ENCODE peak calls at places on chromosomes 3 and 15, in eight cellular contexts. V is SW480; Z is fibroblast of mammary gland; A is HL-60; E is MG63; G is activated T-helper 1 cell treated with anti-CD3 and anti-CD28 coated beads, Interleukin-12 subunit alpha, Interleukin-12 subunit beta, Interleukin-2, Interleukin-4 antibody, amounts not matched to agents 30 ng/mL and 10 ng/mL and 1 ng/mL, durations not matched to agents 14 hours and 24 hours and 36 hours; L is foreskin fibroblast; W is fibroblast of pulmonary artery. I is an unnamed sample.

GRCh38 chr15:30930422-30930821 is 26.7 kb downstream of the FAN1 start:
- DNase-seq in L (no peak), Z (no peak), E (no peak), V (no peak), G (no peak), A (no peak), W (no peak), I (no peak)

GRCh38 chr3:129022114-129022994 is 21.2 kb downstream of the EFCC1 start:
- DNase-seq in E (peak; percentile 58), G (no peak), L (peak; percentile 71), Z (peak; percentile 61), W (peak; percentile 76), A (no peak), V (no peak), I (no peak)

GRCh38 chr3:188458761-188459160 is 304.8 kb downstream of the LPP start:
- DNase-seq in G (no peak), A (no peak), Z (no peak), E (no peak), V (no peak), L (no peak), W (no peak), I (no peak)

GRCh38 chr15:40826123-40827075 is 2.1 kb downstream of the PPP1R14D start:
- DNase-seq in A (no peak), W (no peak), G (no peak), L (peak; percentile 34), E (no peak), V (peak; percentile 28), Z (no peak), I (peak; percentile 76)

GRCh38 chr15:88704791-88705768 is 66.3 kb downstream of the ISG20 start:
- DNase-seq in W (peak; percentile 50), G (no peak), V (no peak), L (peak; percentile 63), A (no peak), E (peak; percentile 82), Z (peak; percentile 16), I (no peak)

GRCh38 chr3:48184299-48184698 is 3.9 kb downstream of the CDC25A start:
- DNase-seq in L (no peak), A (no peak), G (no peak), Z (no peak), V (no peak), E (no peak), W (no peak), I (no peak)

GRCh38 chr3:127373701-127374625 is 86.1 kb upstream of the PRR20G start:
- DNase-seq in W (peak; percentile 7), Z (peak; percentile 5), G (no peak), A (no peak), V (no peak), E (no peak), L (peak; percentile 8), I (no peak)

GRCh38 chr3:189975376-189975990 is 145.2 kb downstream of the P3H2 start:
- DNase-seq in A (no peak), Z (peak; percentile 52), G (no peak), W (peak; percentile 26), V (no peak), L (no peak), E (no peak), I (peak; percentile 29)

GRCh38 chr3:11434017-11434526 is 161.9 kb downstream of the ATG7 start:
- DNase-seq in G (no peak), V (no peak), W (peak; percentile 91), A (no peak), E (peak; percentile 58), L (peak; percentile 85), Z (peak; percentile 95), I (peak; percentile 83)

GRCh38 chr3:150223090-150223489 is 185.0 kb upstream of the TSC22D2 start:
- DNase-seq in Z (no peak), V (no peak), G (no peak), L (peak; percentile 51), A (no peak), W (no peak), E (no peak), I (no peak)

GRCh38 chr3:121202573-121202972 is 294.6 kb downstream of the STXBP5L start:
- DNase-seq in E (no peak), V (no peak), W (no peak), G (no peak), A (no peak), L (no peak), Z (no peak), I (no peak)

GRCh38 chr3:124627501-124627908 is 102.7 kb upstream of the UMPS start:
- DNase-seq in G (no peak), Z (no peak), V (no peak), W (peak; percentile 42), A (no peak), L (no peak), E (no peak), I (peak; percentile 65)

GRCh38 chr15:99594916-99595315 is 29.1 kb downstream of the MEF2A start:
- DNase-seq in Z (no peak), L (no peak), E (no peak), W (no peak), A (no peak), G (no peak), V (no peak), I (no peak)

GRCh38 chr3:5321941-5322340 is 134.4 kb downstream of the EDEM1 start:
- DNase-seq in E (no peak), A (no peak), V (no peak), W (no peak), G (no peak), L (no peak), Z (no peak), I (no peak)

GRCh38 chr3:118817748-118818165 is 216.9 kb downstream of the IGSF11 start:
- DNase-seq in E (peak; percentile 37), L (peak; percentile 54), Z (peak; percentile 56), A (peak; percentile 14), W (peak; percentile 66), V (peak; percentile 72), G (no peak), I (peak; percentile 48)

GRCh38 chr15:57340673-57341259 is 35.5 kb upstream of the CGNL1 start:
- DNase-seq in G (no peak), V (peak; percentile 52), E (peak; percentile 38), A (peak; percentile 46), W (peak; percentile 83), L (peak; percentile 77), Z (peak; percentile 67), I (peak; percentile 60)

GRCh38 chr3:149783576-149783975 is 8.8 kb downstream of the ANKUB1 start:
- DNase-seq in E (no peak), L (peak; percentile 70), A (no peak), V (peak; percentile 16), Z (peak; percentile 5), W (peak; percentile 68), G (no peak), I (peak; percentile 80)

GRCh38 chr15:28861031-28861534 is 12.6 kb upstream of the GOLGA6L7 start:
- DNase-seq in V (no peak), A (no peak), Z (peak; percentile 72), G (no peak), E (no peak), L (peak; percentile 53), W (peak; percentile 92), I (peak; percentile 82)

GRCh38 chr3:66165679-66166078 is 55.1 kb upstream of the SLC25A26 start:
- DNase-seq in G (no peak), E (no peak), Z (no peak), L (no peak), W (no peak), A (no peak), V (no peak), I (no peak)

GRCh38 chr3:179272385-179272784 is 21.5 kb upstream of the KCNMB3 start:
- DNase-seq in A (no peak), G (no peak), Z (peak; percentile 24), V (no peak), L (peak; percentile 54), E (peak; percentile 8), W (peak; percentile 29), I (peak; percentile 15)

GRCh38 chr15:60544581-60545115 is 65.7 kb upstream of the ICE2 start:
- DNase-seq in V (no peak), E (no peak), W (no peak), Z (no peak), A (no peak), L (no peak), G (no peak), I (no peak)

GRCh38 chr3:13391308-13391707 is 28.8 kb downstream of the NUP210 start:
- DNase-seq in Z (no peak), G (no peak), A (no peak), W (no peak), V (no peak), E (no peak), L (no peak), I (no peak)

GRCh38 chr3:46082021-46082420 is 54.7 kb upstream of the XCR1 start:
- DNase-seq in A (no peak), W (no peak), E (no peak), V (no peak), G (no peak), Z (no peak), L (no peak), I (no peak)

GRCh38 chr15:38954090-38954489 is 389.5 kb upstream of the RASGRP1 start:
- DNase-seq in G (no peak), W (no peak), V (no peak), A (no peak), E (no peak), Z (no peak), L (no peak), I (no peak)

GRCh38 chr3:179775416-179776122 is 122.7 kb downstream of the USP13 start:
- DNase-seq in W (no peak), A (no peak), E (no peak), G (no peak), Z (no peak), L (no peak), V (no peak), I (no peak)

GRCh38 chr3:66378256-66378655 is 122.6 kb downstream of the LRIG1 start:
- DNase-seq in A (no peak), W (peak; percentile 14), V (peak; percentile 1), L (peak; percentile 62), Z (peak; percentile 30), E (no peak), G (no peak), I (peak; percentile 40)

GRCh38 chr3:131550562-131551188 is 47.9 kb upstream of the MRPL3 start:
- DNase-seq in L (no peak), W (no peak), E (no peak), Z (no peak), A (no peak), G (no peak), V (no peak), I (no peak)